ENCODE peak calls at places on chromosomes 5 and 9, in five cellular contexts. E, T, W, Y and I are unnamed samples.

GRCh38 chr5:92017786-92018185 is 634.7 kb upstream of the ARRDC3 start:
- DNase-seq in E (peak; percentile 91), T (no peak), W (no peak), Y (peak; percentile 54), I (no peak)

GRCh38 chr9:19615036-19615435 is 173.8 kb downstream of the SLC24A2 start:
- DNase-seq in E (no peak), T (no peak), W (no peak), Y (no peak), I (no peak)

GRCh38 chr5:29054694-29055093 is 2016.3 kb upstream of the CDH9 start:
- DNase-seq in E (no peak), T (no peak), W (no peak), Y (no peak), I (no peak)

GRCh38 chr5:125269926-125270325 is 523.5 kb upstream of the ZNF608 start:
- DNase-seq in E (no peak), T (no peak), W (no peak), Y (no peak), I (no peak)

GRCh38 chr9:85876628-85877027 is 64.3 kb upstream of the NAA35 start:
- DNase-seq in E (no peak), T (no peak), W (no peak), Y (peak; percentile 77), I (no peak)

GRCh38 chr5:148343049-148343413 is 7.7 kb downstream of the SPINK9 start:
- DNase-seq in E (no peak), T (no peak), W (no peak), Y (no peak), I (no peak)

GRCh38 chr9:82583524-82583923 is 479.4 kb downstream of the RASEF start:
- DNase-seq in E (no peak), T (no peak), W (no peak), Y (no peak), I (no peak)

GRCh38 chr9:131438190-131438589 is 44.3 kb downstream of the PRRC2B start:
- DNase-seq in E (no peak), T (no peak), W (no peak), Y (no peak), I (no peak)

GRCh38 chr5:150106669-150107068 is 20.3 kb upstream of the CSF1R start:
- DNase-seq in E (no peak), T (no peak), W (no peak), Y (no peak), I (no peak)

GRCh38 chr5:135977375-135977928 is 22.7 kb upstream of the LECT2 start:
- DNase-seq in E (peak; percentile 30), T (peak; percentile 93), W (peak; percentile 96), Y (peak; percentile 84), I (peak; percentile 65)

GRCh38 chr9:133583586-133583985 is 25.6 kb downstream of the FAM163B start:
- DNase-seq in E (no peak), T (no peak), W (no peak), Y (no peak), I (no peak)

GRCh38 chr5:105817906-105818305 is 1852.8 kb downstream of the EFNA5 start:
- DNase-seq in E (no peak), T (no peak), W (no peak), Y (peak; percentile 22), I (no peak)

GRCh38 chr5:163579729-163580128 is 74.3 kb downstream of the MAT2B start:
- DNase-seq in E (no peak), T (no peak), W (no peak), Y (no peak), I (no peak)

GRCh38 chr9:33180526-33181184 is 13.5 kb upstream of the B4GALT1 start:
- DNase-seq in E (peak; percentile 70), T (no peak), W (no peak), Y (no peak), I (no peak)

GRCh38 chr9:117156771-117157535 is 257.9 kb downstream of the ASTN2 start:
- DNase-seq in E (no peak), T (no peak), W (no peak), Y (no peak), I (no peak)

GRCh38 chr5:1959911-1960581 is 77.3 kb upstream of the IRX4 start:
- DNase-seq in E (no peak), T (no peak), W (no peak), Y (no peak), I (no peak)

GRCh38 chr9:72588336-72588735 is 66.9 kb downstream of the TMC1 start:
- DNase-seq in E (peak; percentile 29), T (no peak), W (no peak), Y (no peak), I (no peak)

GRCh38 chr9:4973246-4973645 is 11.8 kb upstream of the JAK2 start:
- DNase-seq in E (peak; percentile 10), T (no peak), W (no peak), Y (peak; percentile 41), I (no peak)

GRCh38 chr9:109014267-109015025 is 1.1 kb upstream of the CTNNAL1 start:
- DNase-seq in E (peak; percentile 78), T (no peak), W (no peak), Y (peak; percentile 84), I (no peak)

GRCh38 chr5:171673328-171673727 is 112.3 kb upstream of the SMIM23 start:
- DNase-seq in E (no peak), T (no peak), W (peak; percentile 8), Y (no peak), I (no peak)

GRCh38 chr5:139796061-139796806 is 626 bp downstream of the PSD2 start:
- DNase-seq in E (no peak), T (peak; percentile 43), W (peak; percentile 63), Y (no peak), I (peak; percentile 41)

GRCh38 chr5:57834829-57835554 is 352.4 kb upstream of the ACTBL2 start:
- DNase-seq in E (peak; percentile 59), T (peak; percentile 80), W (peak; percentile 46), Y (peak; percentile 35), I (peak; percentile 26)

GRCh38 chr9:106107716-106108115 is 413.4 kb downstream of the TMEM38B start:
- DNase-seq in E (no peak), T (no peak), W (no peak), Y (no peak), I (no peak)

GRCh38 chr9:121316852-121317373 is 49.0 kb downstream of the GSN start:
- DNase-seq in E (no peak), T (no peak), W (no peak), Y (no peak), I (no peak)

GRCh38 chr5:80408976-80409926 is 1.4 kb downstream of the ZFYVE16 start:
- DNase-seq in E (peak; percentile 19), T (no peak), W (no peak), Y (peak; percentile 43), I (no peak)

GRCh38 chr9:96327694-96328352 is 25.8 kb upstream of the HSD17B3 start:
- DNase-seq in E (peak; percentile 59), T (no peak), W (no peak), Y (peak; percentile 71), I (peak; percentile 38)

GRCh38 chr5:73764586-73764985 is 138.6 kb downstream of the ARHGEF28 start:
- DNase-seq in E (peak; percentile 82), T (no peak), W (no peak), Y (peak; percentile 85), I (no peak)

GRCh38 chr9:134536101-134536900 is 105.3 kb upstream of the COL5A1 start:
- DNase-seq in E (peak; percentile 87), T (no peak), W (no peak), Y (peak; percentile 94), I (no peak)

GRCh38 chr9:109737295-109737694 is 42.7 kb upstream of the PALM2AKAP2 start:
- DNase-seq in E (no peak), T (no peak), W (no peak), Y (no peak), I (no peak)

GRCh38 chr9:77915744-77916143 is 115.9 kb downstream of the GNAQ start:
- DNase-seq in E (no peak), T (no peak), W (no peak), Y (no peak), I (no peak)

GRCh38 chr5:14714706-14715105 is 50.2 kb downstream of the OTULIN start:
- DNase-seq in E (no peak), T (no peak), W (no peak), Y (no peak), I (no peak)
- H2BK15ac ChIP-seq in E (no peak overlapping the region), T (no peak overlapping the region), W (no peak overlapping the region), Y (no peak overlapping the region), I (no peak overlapping the region)

GRCh38 chr9:87179556-87180340 is 232.4 kb upstream of the GAS1 start:
- DNase-seq in E (no peak), T (no peak), W (no peak), Y (peak; percentile 35), I (no peak)
- H3K4ac ChIP-seq in E (no peak overlapping the region), T (no peak overlapping the region), W (no peak overlapping the region), Y (no peak overlapping the region), I (no peak overlapping the region)

GRCh38 chr5:76403713-76403962 is 553 bp downstream of the IQGAP2 start:
- DNase-seq in E (no peak), T (no peak), W (peak; percentile 87), Y (no peak), I (peak; percentile 61)

GRCh38 chr5:76402880-76403712 is at the start of gene IQGAP2:
- DNase-seq in E (peak; percentile 34), T (peak; percentile 74), W (peak; percentile 88), Y (peak; percentile 76), I (peak; percentile 76)

GRCh38 chr5:76402251-76402879 is 720 bp upstream of the IQGAP2 start:
- DNase-seq in E (no peak), T (peak; percentile 78), W (no peak), Y (no peak), I (peak; percentile 54)

GRCh38 chr5:76403963-76404693 is 1.0 kb downstream of the IQGAP2 start:
- DNase-seq in E (no peak), T (peak; percentile 87), W (peak; percentile 55), Y (no peak), I (peak; percentile 15)

GRCh38 chr5:76401801-76402250 is 1.3 kb upstream of the IQGAP2 start:
- DNase-seq in E (no peak), T (no peak), W (no peak), Y (no peak), I (no peak)
- H2AFZ ChIP-seq in E (no peak overlapping the region), T (no peak overlapping the region), W (no peak overlapping the region), Y (no peak overlapping the region), I (peak overlapping the region; percentile 99)

GRCh38 chr5:54874337-54875021 is 110.9 kb downstream of the ESM1 start:
- DNase-seq in E (peak; percentile 57), T (no peak), W (no peak), Y (no peak), I (no peak)
- H2BK15ac ChIP-seq in E (no peak overlapping the region), T (no peak overlapping the region), W (no peak overlapping the region), Y (no peak overlapping the region), I (no peak overlapping the region)